ENCODE peak calls at places on chromosomes 2 and 18, in ten cellular contexts. F is tibial artery; G is coronary artery; E is Calu3; Z is CD4-positive, alpha-beta T cell; M is adrenal gland; J is astrocyte of the spinal cord; R is mucosa of descending colon; Q is AG04449; N is gastrocnemius medialis. A is an unnamed sample.

GRCh38 chr2:32375228-32375892 is 18.5 kb downstream of the BIRC6 start:
- DNase-seq in F (no peak), G (no peak), E (no peak), Z (no peak), M (no peak), J (no peak), R (no peak), Q (no peak), N (no peak), A (no peak)

GRCh38 chr18:79502785-79503184 is 107.1 kb downstream of the NFATC1 start:
- DNase-seq in F (no peak), G (no peak), E (no peak), Z (no peak), M (no peak), J (no peak), R (no peak), Q (no peak), N (no peak), A (peak; percentile 23)

GRCh38 chr18:341102-341501 is 73.3 kb upstream of the THOC1 start:
- DNase-seq in F (no peak), G (no peak), E (no peak), Z (no peak), M (no peak), J (no peak), R (no peak), Q (no peak), N (no peak), A (no peak)

GRCh38 chr2:207682557-207682956 is 28.9 kb upstream of the CCNYL1 start:
- DNase-seq in F (no peak), G (no peak), E (no peak), Z (no peak), M (no peak), J (no peak), R (no peak), Q (no peak), N (no peak), A (no peak)

GRCh38 chr2:107553534-107553933 is 273.2 kb upstream of the RGPD4 start:
- DNase-seq in F (no peak), G (no peak), E (no peak), Z (no peak), M (no peak), J (peak; percentile 16), R (no peak), Q (no peak), N (no peak), A (no peak)

GRCh38 chr2:192151848-192152247 is 42.9 kb downstream of the TMEFF2 start:
- DNase-seq in F (no peak), G (no peak), E (no peak), Z (no peak), M (no peak), J (peak; percentile 86), R (no peak), Q (no peak), N (no peak), A (no peak)

GRCh38 chr18:24208270-24209035 is 69.6 kb downstream of the CABYR start:
- DNase-seq in F (no peak), G (no peak), E (no peak), Z (no peak), M (no peak), J (peak; percentile 37), R (no peak), Q (no peak), N (no peak), A (no peak)

GRCh38 chr2:116269040-116269439 is 1545.5 kb upstream of the DDX18 start:
- DNase-seq in F (no peak), G (no peak), E (no peak), Z (no peak), M (no peak), J (no peak), R (no peak), Q (no peak), N (no peak), A (no peak)

GRCh38 chr2:65388626-65389390 is 43.6 kb downstream of the SPRED2 start:
- DNase-seq in F (no peak), G (no peak), E (no peak), Z (no peak), M (no peak), J (no peak), R (no peak), Q (no peak), N (no peak), A (peak; percentile 30)

GRCh38 chr2:65388051-65388531 is 44.3 kb downstream of the SPRED2 start:
- DNase-seq in F (no peak), G (no peak), E (no peak), Z (no peak), M (no peak), J (no peak), R (no peak), Q (no peak), N (no peak), A (peak; percentile 81)

GRCh38 chr2:65386340-65386739 is 46.1 kb downstream of the SPRED2 start:
- DNase-seq in F (no peak), G (no peak), E (no peak), Z (no peak), M (no peak), J (no peak), R (no peak), Q (no peak), N (no peak), A (no peak)

GRCh38 chr2:65389476-65389875 is 42.9 kb downstream of the SPRED2 start:
- DNase-seq in F (no peak), G (no peak), E (no peak), Z (no peak), M (no peak), J (no peak), R (no peak), Q (no peak), N (no peak), A (no peak)

DNA sequence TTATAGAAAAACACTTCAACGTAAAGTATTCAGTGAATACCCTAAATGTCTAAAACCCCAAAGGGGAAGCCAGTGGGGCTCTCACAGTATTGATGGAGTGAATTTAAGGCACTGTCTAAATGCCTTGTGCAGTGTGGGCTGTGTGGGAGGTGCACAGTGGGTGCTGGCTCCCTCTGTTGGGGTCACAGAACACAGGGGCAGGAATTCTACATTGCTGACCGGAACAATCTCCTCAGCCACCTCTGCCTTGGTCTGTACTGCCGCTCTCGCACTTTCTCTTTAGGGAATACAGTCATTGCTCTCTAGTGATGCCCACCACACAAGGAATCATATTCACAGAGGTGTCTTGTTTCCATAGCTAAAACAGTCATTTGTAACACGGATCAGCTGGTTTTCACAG is 45.4 kb downstream of the SPRED2 start:
- DNase-seq in F (no peak), G (no peak), E (no peak), Z (no peak), M (no peak), J (no peak), R (no peak), Q (no peak), N (no peak), A (peak; percentile 42)
- TF ChIP-seq CTCF in F (no peak), G (no peak), E (no peak), Z (no peak), M (no peak), J (no peak), R (no peak), Q (no peak), N (no peak), A (peak; percentile 10)

DNA sequence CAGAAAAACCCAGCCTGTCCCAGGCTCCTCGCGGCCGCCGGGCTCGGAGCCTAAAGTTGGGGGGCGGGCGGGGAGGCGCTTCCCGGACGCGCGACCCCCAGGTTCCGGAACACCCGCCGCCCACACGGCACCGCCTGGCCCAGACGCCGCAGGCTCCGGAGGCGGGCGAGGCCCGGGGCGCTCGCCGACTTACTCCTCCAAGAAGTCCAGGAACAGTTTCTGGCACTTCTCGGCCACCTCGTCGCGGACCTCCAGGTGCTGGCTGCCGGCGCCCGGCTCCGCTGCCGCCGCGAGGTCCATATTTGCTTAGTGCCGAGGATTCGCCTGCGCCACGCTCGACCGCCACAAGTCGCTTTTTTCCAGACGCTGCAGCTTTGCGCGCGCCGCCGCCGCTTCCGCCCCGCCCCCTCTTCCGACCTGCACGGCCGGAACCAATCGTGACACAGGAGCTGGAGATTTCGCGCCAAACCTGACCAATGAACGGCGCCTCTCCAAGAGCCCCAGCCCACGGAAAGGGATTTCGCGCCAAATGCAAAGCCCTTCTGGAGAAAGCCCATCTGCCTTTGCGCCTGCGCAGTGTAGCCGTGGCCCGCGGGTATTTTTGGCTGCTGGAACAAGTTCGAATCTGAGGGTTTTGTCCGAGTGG is at the start of gene MCM6:
- DNase-seq in F (peak; percentile 97), G (peak; percentile 99), E (peak; percentile 96), Z (peak; percentile 98), M (peak; percentile 98), J (peak; percentile 99), R (peak; percentile 97), Q (peak; percentile 88), N (peak; percentile 95), A (peak; percentile 100)
- TF ChIP-seq CTCF in F (peak; percentile 47), G (no peak), E (no peak), Z (no peak), M (peak; percentile 16), J (no peak), R (no peak), Q (no peak), N (peak; percentile 10), A (no peak)

DNA sequence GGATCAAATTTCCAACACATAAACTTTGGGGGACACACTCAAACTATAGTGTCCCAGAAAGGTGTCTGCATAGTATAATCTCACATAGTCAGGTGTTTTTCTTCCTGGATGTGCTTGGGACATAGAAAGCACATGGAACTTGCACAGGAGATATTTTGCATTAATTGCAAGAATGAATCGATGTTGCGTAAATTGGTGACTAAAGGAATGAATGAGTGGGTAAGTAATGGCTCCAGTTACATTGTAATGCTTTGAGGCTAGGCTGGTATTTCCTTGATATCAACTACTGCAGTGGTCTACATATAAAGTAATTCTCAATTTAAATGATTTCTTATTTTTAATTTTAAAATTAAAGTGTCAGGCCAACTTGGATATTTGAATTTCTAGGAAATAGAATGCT is 53.4 kb downstream of the SH3RF3 start:
- DNase-seq in F (no peak), G (no peak), E (no peak), Z (no peak), M (no peak), J (no peak), R (no peak), Q (no peak), N (no peak), A (no peak)
- TF ChIP-seq CTCF in F (no peak), G (no peak), E (no peak), Z (no peak), M (no peak), J (no peak), R (no peak), Q (no peak), N (no peak), A (no peak)

GRCh38 chr2:109348190-109348589 is 219.2 kb downstream of the SH3RF3 start:
- DNase-seq in F (no peak), G (no peak), E (no peak), Z (no peak), M (no peak), J (no peak), R (no peak), Q (no peak), N (no peak), A (peak; percentile 42)

GRCh38 chr2:109350526-109350925 is 221.5 kb downstream of the SH3RF3 start:
- DNase-seq in F (no peak), G (peak; percentile 73), E (no peak), Z (no peak), M (no peak), J (no peak), R (no peak), Q (no peak), N (no peak), A (peak; percentile 51)

GRCh38 chr2:109349555-109350430 is 220.8 kb downstream of the SH3RF3 start:
- DNase-seq in F (no peak), G (peak; percentile 64), E (no peak), Z (no peak), M (no peak), J (no peak), R (no peak), Q (no peak), N (no peak), A (peak; percentile 80)

GRCh38 chr2:109347626-109348025 is 218.6 kb downstream of the SH3RF3 start:
- DNase-seq in F (no peak), G (no peak), E (no peak), Z (no peak), M (no peak), J (no peak), R (no peak), Q (no peak), N (no peak), A (peak; percentile 64)

GRCh38 chr2:109348645-109349554 is 219.9 kb downstream of the SH3RF3 start:
- DNase-seq in F (no peak), G (peak; percentile 57), E (no peak), Z (peak; percentile 69), M (no peak), J (no peak), R (no peak), Q (no peak), N (no peak), A (peak; percentile 32)
- TF ChIP-seq CTCF in F (no peak), G (no peak), E (no peak), Z (no peak), M (no peak), J (no peak), R (no peak), Q (no peak), N (no peak), A (no peak)